ENCODE peak calls at places on chromosome 14, in six cellular contexts. U is sigmoid colon, L is ovary, J is stomach, M is SK-N-SH, P is upper lobe of right lung. A is an unnamed sample.

GRCh38 chr14:53963491-53964227 is 7.0 kb upstream of the BMP4 start:
- DNase-seq in M (no peak), U (peak; percentile 71), J (peak; percentile 70), P (peak; percentile 76), L (peak; percentile 62), A (peak; percentile 75)

GRCh38 chr14:36975834-36976233 is 196.6 kb downstream of the SLC25A21 start:
- DNase-seq in J (no peak), M (no peak), L (no peak), U (no peak), P (no peak), A (no peak)

GRCh38 chr14:94654071-94654974 is 42.1 kb downstream of the SERPINA3 start:
- DNase-seq in U (peak; percentile 88), M (no peak), J (no peak), P (no peak), L (peak; percentile 52), A (no peak)

GRCh38 chr14:22370084-22370847 is 218.8 kb downstream of the DAD1 start:
- DNase-seq in L (no peak), J (peak; percentile 79), P (peak; percentile 69), U (no peak), M (no peak), A (no peak)

GRCh38 chr14:22428681-22429315 is 160.2 kb downstream of the DAD1 start:
- DNase-seq in J (no peak), L (no peak), P (no peak), U (no peak), M (no peak), A (no peak)

GRCh38 chr14:62734831-62735230 is 310.4 kb downstream of the KCNH5 start:
- DNase-seq in P (no peak), J (no peak), U (no peak), L (no peak), M (no peak), A (no peak)

GRCh38 chr14:89855961-89856360 is 98.6 kb downstream of the EFCAB11 start:
- DNase-seq in P (no peak), L (no peak), U (no peak), M (no peak), J (no peak), A (no peak)

GRCh38 chr14:96098309-96098998 is 59.3 kb downstream of the C14orf132 start:
- DNase-seq in J (peak; percentile 56), U (no peak), M (peak; percentile 70), P (peak; percentile 73), L (no peak), A (no peak)

GRCh38 chr14:83826838-83827237 is 1703.1 kb upstream of the FLRT2 start:
- DNase-seq in U (no peak), L (no peak), M (no peak), P (no peak), J (no peak), A (no peak)

GRCh38 chr14:106826833-106827369 is 1300.5 kb downstream of the TMEM121 start:
- DNase-seq in L (no peak), P (no peak), J (no peak), U (no peak), M (no peak), A (no peak)

GRCh38 chr14:67636361-67636919 is 16.7 kb downstream of the ARG2 start:
- DNase-seq in L (no peak), J (no peak), M (no peak), P (no peak), U (no peak), A (no peak)

GRCh38 chr14:30214456-30215090 is 286.9 kb upstream of the PRKD1 start:
- DNase-seq in P (no peak), J (no peak), L (no peak), M (peak; percentile 3), U (no peak), A (no peak)

GRCh38 chr14:77023001-77023996 is 5.2 kb downstream of the IRF2BPL start:
- DNase-seq in J (peak; percentile 76), M (peak; percentile 70), L (peak; percentile 77), P (no peak), U (peak; percentile 76), A (no peak)

GRCh38 chr14:55451398-55451797 is 11.0 kb upstream of the TBPL2 start:
- DNase-seq in P (no peak), L (no peak), U (no peak), J (no peak), M (no peak), A (no peak)

GRCh38 chr14:90491221-90491867 is 94.5 kb downstream of the CALM1 start:
- DNase-seq in L (peak; percentile 96), U (peak; percentile 83), M (peak; percentile 79), J (no peak), P (no peak), A (peak; percentile 88)

GRCh38 chr14:89498836-89499235 is 81.8 kb upstream of the FOXN3 start:
- DNase-seq in M (no peak), L (no peak), P (no peak), U (no peak), J (no peak), A (no peak)

GRCh38 chr14:80565001-80565400 is 353.7 kb upstream of the DIO2 start:
- DNase-seq in L (no peak), M (no peak), U (no peak), J (no peak), P (no peak), A (no peak)

GRCh38 chr14:55354500-55354899 is 57.1 kb downstream of the ATG14 start:
- DNase-seq in P (no peak), L (peak; percentile 45), J (peak; percentile 53), U (peak; percentile 70), M (peak; percentile 63), A (no peak)

GRCh38 chr14:95304342-95304741 is 15.4 kb downstream of the CLMN start:
- DNase-seq in J (no peak), M (no peak), P (no peak), L (no peak), U (no peak), A (no peak)

GRCh38 chr14:91854327-91854934 is 12.9 kb downstream of the TC2N start:
- DNase-seq in J (no peak), U (no peak), M (no peak), P (no peak), L (no peak), A (no peak)

GRCh38 chr14:21525995-21526671 is at the start of gene SALL2:
- DNase-seq in U (peak; percentile 94), J (peak; percentile 72), M (peak; percentile 93), P (peak; percentile 89), L (peak; percentile 85), A (peak; percentile 88)

GRCh38 chr14:63896278-63896720 is 43.5 kb downstream of the SYNE2 start:
- DNase-seq in L (peak; percentile 75), U (peak; percentile 68), M (peak; percentile 34), P (no peak), J (peak; percentile 76), A (peak; percentile 82)

GRCh38 chr14:88258026-88258425 is 65.0 kb downstream of the KCNK10 start:
- DNase-seq in J (no peak), M (no peak), L (no peak), P (no peak), U (no peak), A (no peak)

GRCh38 chr14:36952702-36953101 is 219.7 kb downstream of the SLC25A21 start:
- DNase-seq in U (no peak), L (no peak), J (no peak), P (no peak), M (no peak), A (no peak)

GRCh38 chr14:58298477-58298879 is at the start of gene ARID4A:
- DNase-seq in U (peak; percentile 98), P (peak; percentile 88), J (peak; percentile 87), L (peak; percentile 85), M (no peak), A (peak; percentile 94)

GRCh38 chr14:72962829-72963312 is 36.6 kb downstream of the DCAF4 start:
- DNase-seq in J (no peak), M (no peak), U (no peak), L (no peak), P (no peak), A (no peak)

GRCh38 chr14:82075566-82075965 is 541.9 kb upstream of the SEL1L start:
- DNase-seq in J (peak; percentile 27), U (no peak), P (no peak), M (no peak), L (peak; percentile 31), A (no peak)

GRCh38 chr14:97719931-97720330 is 922.7 kb downstream of the VRK1 start:
- DNase-seq in J (no peak), P (no peak), U (no peak), L (no peak), M (no peak), A (no peak)

GRCh38 chr14:32397871-32398640 is 69.0 kb downstream of the AKAP6 start:
- DNase-seq in J (no peak), L (no peak), P (no peak), M (no peak), U (no peak), A (no peak)

GRCh38 chr14:102139248-102140026 is at the start of gene WDR20:
- DNase-seq in U (peak; percentile 98), P (peak; percentile 100), M (peak; percentile 100), J (peak; percentile 99), L (peak; percentile 98), A (peak; percentile 99)
- TF ChIP-seq CTCF in U (no peak), P (no peak), M (no peak), J (no peak), L (no peak), A (no peak)

DNA sequence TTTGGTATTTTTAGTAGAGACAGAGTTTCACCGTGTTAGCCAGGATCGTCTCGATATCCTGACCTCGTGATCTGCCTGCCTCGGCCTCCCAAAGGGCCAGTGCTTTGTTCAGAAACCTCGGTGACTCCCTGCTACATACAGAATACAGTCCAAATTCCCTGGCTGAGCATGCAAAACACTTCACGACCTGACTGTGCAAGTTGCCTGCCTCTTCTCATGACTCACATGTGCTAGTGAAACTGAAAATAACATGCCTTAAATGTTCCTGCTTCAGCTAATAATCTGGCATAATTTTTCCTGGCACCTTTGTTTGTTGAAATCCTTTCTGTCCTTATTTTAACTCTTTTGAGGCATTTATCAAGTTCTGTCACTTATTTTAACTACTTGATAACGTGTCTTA is 8.2 kb downstream of the DMAC2L start:
- DNase-seq in U (no peak), M (no peak), J (no peak), L (no peak), P (no peak), A (no peak)
- H3K27ac ChIP-seq in U (peak overlapping the region; percentile 76), M (no peak overlapping the region), J (peak overlapping the region; percentile 74), L (no peak overlapping the region), P (peak overlapping the region; percentile 31), A (no peak overlapping the region)

GRCh38 chr14:105167303-105168092 is 1.1 kb downstream of the JAG2 start:
- DNase-seq in J (peak; percentile 33), U (no peak), L (no peak), P (no peak), M (peak; percentile 83), A (no peak)
- TF ChIP-seq CTCF in J (peak; percentile 31), U (no peak), L (no peak), P (no peak), M (peak; percentile 23), A (no peak)

DNA sequence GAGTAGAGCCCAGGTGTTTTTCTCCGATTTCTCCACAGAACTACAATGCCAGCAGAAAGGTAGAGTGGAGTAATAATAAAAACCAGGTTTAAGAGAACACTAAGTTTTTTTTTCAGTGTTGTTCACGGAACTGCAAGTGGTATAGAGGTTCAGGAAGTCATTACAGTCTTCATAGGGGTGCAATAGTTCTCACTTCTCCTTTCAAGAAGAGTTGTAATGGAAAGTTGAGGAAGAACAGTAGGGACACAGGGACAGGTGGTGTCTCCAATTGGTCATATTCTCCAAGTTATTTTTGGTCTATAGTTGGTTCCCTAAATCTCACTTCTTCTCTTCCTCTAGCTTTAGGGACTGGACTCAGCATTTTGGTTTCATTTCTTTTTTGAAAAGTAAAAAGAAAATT is 894.0 kb downstream of the NRXN3 start:
- DNase-seq in L (no peak), P (no peak), M (no peak), U (no peak), J (no peak), A (no peak)
- H3K27ac ChIP-seq in L (no peak overlapping the region), P (no peak overlapping the region), M (no peak overlapping the region), U (no peak overlapping the region), J (no peak overlapping the region), A (no peak overlapping the region)